ENCODE peak calls at places on chromosomes 16 and 17, in four cellular contexts. W, L, J and E are unnamed samples. For H3K4me1, the result is how much of the 10 kb centered on the place peaks cover.

GRCh38 chr17:83067718-83068261 is 11.6 kb upstream of the METRNL start:
- DNase-seq in W (no peak), L (no peak), J (no peak), E (no peak)

GRCh38 chr16:86587487-86587886 is 9.1 kb downstream of the FOXL1 start:
- DNase-seq in W (no peak), L (no peak), J (no peak), E (no peak)

GRCh38 chr17:74199306-74200092 is 4.0 kb upstream of the RPL38 start:
- DNase-seq in W (peak), L (peak), J (peak), E (peak)

GRCh38 chr16:67163903-67164558 is 514 bp upstream of the HSF4 start:
- DNase-seq in W (no peak), L (no peak), J (peak), E (peak)

GRCh38 chr17:50495217-50495823 is 12.9 kb upstream of the MYCBPAP start:
- DNase-seq in W (no peak), L (no peak), J (no peak), E (no peak)

GRCh38 chr16:47460301-47460754 is 535 bp downstream of the ITFG1 start:
- DNase-seq in W (no peak), L (no peak), J (peak), E (no peak)

GRCh38 chr17:50346313-50347086 is 574 bp downstream of the XYLT2 start:
- DNase-seq in W (peak), L (no peak), J (peak), E (peak)

GRCh38 chr17:67671492-67671891 is 46.2 kb upstream of the NOL11 start:
- DNase-seq in W (no peak), L (no peak), J (no peak), E (no peak)

GRCh38 chr17:29883497-29883896 is 46.5 kb downstream of the SSH2 start:
- DNase-seq in W (no peak), L (no peak), J (no peak), E (no peak)

GRCh38 chr16:83552193-83552592 is 255.6 kb upstream of the HSBP1 start:
- DNase-seq in W (no peak), L (no peak), J (no peak), E (no peak)

GRCh38 chr16:57373117-57373947 is 1.0 kb downstream of the CX3CL1 start:
- DNase-seq in W (no peak), L (no peak), J (no peak), E (no peak)

GRCh38 chr17:77657821-77658220 is 300.7 kb upstream of the TNRC6C start:
- DNase-seq in W (no peak), L (no peak), J (no peak), E (no peak)

GRCh38 chr16:22183335-22183734 is 21.0 kb downstream of the SDR42E2 start:
- DNase-seq in W (no peak), L (no peak), J (no peak), E (no peak)

GRCh38 chr16:7206469-7206868 is 126.2 kb upstream of the RBFOX1 start:
- DNase-seq in W (no peak), L (no peak), J (no peak), E (no peak)

GRCh38 chr16:66927918-66928649 is 2.7 kb upstream of the RRAD start:
- DNase-seq in W (no peak), L (no peak), J (no peak), E (no peak)

GRCh38 chr17:31156326-31156725 is 61.5 kb downstream of the NF1 start:
- DNase-seq in W (no peak), L (no peak), J (no peak), E (no peak)

GRCh38 chr17:42414782-42415409 is 8.2 kb downstream of the CAVIN1 start:
- DNase-seq in W (no peak), L (peak), J (no peak), E (peak)

GRCh38 chr16:83899272-83899897 is 470 bp downstream of the MLYCD start:
- DNase-seq in W (peak), L (peak), J (peak), E (peak)

GRCh38 chr16:57594531-57595031 is 33.8 kb upstream of the ADGRG1 start:
- DNase-seq in W (no peak), L (no peak), J (no peak), E (no peak)

GRCh38 chr16:53404959-53405358 is 29.3 kb upstream of the RBL2 start:
- DNase-seq in W (no peak), L (no peak), J (no peak), E (no peak)

GRCh38 chr16:57633383-57634064 is 5.1 kb downstream of the ADGRG1 start:
- DNase-seq in W (no peak), L (no peak), J (no peak), E (no peak)

GRCh38 chr17:44363613-44364159 is at the start of gene FAM171A2:
- DNase-seq in W (no peak), L (peak), J (peak), E (peak)

GRCh38 chr17:44361292-44362055 is 2.2 kb downstream of the FAM171A2 start:
- DNase-seq in W (no peak), L (no peak), J (no peak), E (no peak)

GRCh38 chr17:44362056-44362355 is 1.6 kb downstream of the FAM171A2 start:
- DNase-seq in W (no peak), L (no peak), J (no peak), E (no peak)

GRCh38 chr17:44362479-44362963 is 1.1 kb downstream of the FAM171A2 start:
- DNase-seq in W (no peak), L (no peak), J (no peak), E (no peak)

GRCh38 chr17:44362964-44363612 is 565 bp downstream of the FAM171A2 start:
- DNase-seq in W (no peak), L (peak), J (no peak), E (peak)
- H3K4me3 ChIP-seq in W (peak), L (peak), J (no peak), E (peak)

DNA sequence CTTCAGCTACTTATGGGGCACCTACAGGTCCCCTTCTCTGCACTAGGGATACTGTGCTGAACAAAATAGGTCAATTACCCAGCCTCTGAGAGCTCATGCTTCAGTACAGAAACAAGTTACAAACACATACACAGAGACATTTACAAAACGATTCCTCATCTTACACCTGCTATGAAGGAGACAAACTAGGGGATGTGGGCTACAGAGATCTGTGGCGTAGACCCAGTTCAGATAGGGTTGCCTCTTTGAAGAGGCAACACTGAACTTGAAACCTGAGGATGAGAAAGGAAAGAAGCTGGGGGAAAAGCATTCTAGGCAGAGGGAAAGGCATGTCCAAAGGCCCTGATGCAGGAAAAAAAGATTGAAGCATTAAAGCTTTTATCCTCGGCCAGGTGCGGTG is 5.2 kb downstream of the IL21R start:
- DNase-seq in W (no peak), L (peak), J (no peak), E (no peak)
- H3K4me1 ChIP-seq in W (under half), L (half or more), J (under half), E (under half)

DNA sequence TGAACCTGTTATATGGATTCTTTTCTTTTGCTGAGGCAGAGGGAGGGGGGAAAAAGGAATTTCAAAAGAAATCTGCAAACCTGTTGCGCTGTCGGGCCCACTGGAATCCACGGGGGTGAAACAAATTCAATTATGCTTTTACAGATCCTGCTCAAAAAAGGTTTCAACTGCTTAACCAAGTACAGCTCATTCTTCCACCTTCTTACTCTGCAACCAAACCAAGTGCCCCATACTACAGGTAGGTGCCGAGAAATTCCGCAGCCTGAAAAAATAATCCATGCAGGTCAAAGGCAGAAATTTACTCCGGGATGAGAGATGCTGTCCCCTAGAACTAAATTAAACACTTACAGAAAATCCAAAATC is 416 bp downstream of the RNF43 start:
- DNase-seq in W (no peak), L (no peak), J (no peak), E (peak)
- H3K4me3 ChIP-seq in W (peak), L (peak), J (peak), E (peak)

GRCh38 chr17:81482673-81483072 is 29.9 kb downstream of the ACTG1 start:
- DNase-seq in W (no peak), L (no peak), J (peak), E (peak)

GRCh38 chr17:81483085-81483861 is 29.3 kb downstream of the ACTG1 start:
- DNase-seq in W (peak), L (peak), J (peak), E (peak)

GRCh38 chr17:81484195-81484979 is 28.2 kb downstream of the ACTG1 start:
- DNase-seq in W (peak), L (peak), J (peak), E (peak)

GRCh38 chr17:81481815-81482505 is 30.6 kb downstream of the ACTG1 start:
- DNase-seq in W (no peak), L (no peak), J (no peak), E (no peak)

DNA sequence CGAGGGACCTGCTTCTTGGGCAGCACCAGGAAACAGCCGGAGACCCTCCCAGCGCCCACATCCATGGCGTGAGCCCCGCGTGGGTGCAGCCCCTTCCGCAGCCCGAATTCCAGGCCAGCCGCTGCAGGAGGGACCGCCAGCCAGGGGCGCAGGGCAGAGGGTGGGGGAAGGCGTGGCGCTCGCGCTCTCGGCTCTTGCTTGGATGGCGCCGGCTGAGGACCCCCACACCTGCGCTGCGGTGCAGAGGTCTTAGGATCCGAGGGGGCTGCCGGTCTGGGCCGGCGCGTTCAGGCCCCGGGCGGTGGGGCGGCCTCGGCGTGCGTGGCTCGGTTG is 28.8 kb downstream of the ACTG1 start:
- DNase-seq in W (no peak), L (no peak), J (no peak), E (no peak)
- H3K4me1 ChIP-seq in W (half or more), L (under half), J (half or more), E (under half)

GRCh38 chr16:12095275-12096161 is 119.0 kb downstream of the SNX29 start:
- DNase-seq in W (peak), L (peak), J (peak), E (peak)

GRCh38 chr16:12098429-12099310 is 122.1 kb downstream of the SNX29 start:
- DNase-seq in W (no peak), L (no peak), J (no peak), E (no peak)

GRCh38 chr16:12097523-12098428 is 121.2 kb downstream of the SNX29 start:
- DNase-seq in W (peak), L (no peak), J (no peak), E (peak)

GRCh38 chr16:12096162-12096781 is 119.7 kb downstream of the SNX29 start:
- DNase-seq in W (no peak), L (no peak), J (no peak), E (no peak)

DNA sequence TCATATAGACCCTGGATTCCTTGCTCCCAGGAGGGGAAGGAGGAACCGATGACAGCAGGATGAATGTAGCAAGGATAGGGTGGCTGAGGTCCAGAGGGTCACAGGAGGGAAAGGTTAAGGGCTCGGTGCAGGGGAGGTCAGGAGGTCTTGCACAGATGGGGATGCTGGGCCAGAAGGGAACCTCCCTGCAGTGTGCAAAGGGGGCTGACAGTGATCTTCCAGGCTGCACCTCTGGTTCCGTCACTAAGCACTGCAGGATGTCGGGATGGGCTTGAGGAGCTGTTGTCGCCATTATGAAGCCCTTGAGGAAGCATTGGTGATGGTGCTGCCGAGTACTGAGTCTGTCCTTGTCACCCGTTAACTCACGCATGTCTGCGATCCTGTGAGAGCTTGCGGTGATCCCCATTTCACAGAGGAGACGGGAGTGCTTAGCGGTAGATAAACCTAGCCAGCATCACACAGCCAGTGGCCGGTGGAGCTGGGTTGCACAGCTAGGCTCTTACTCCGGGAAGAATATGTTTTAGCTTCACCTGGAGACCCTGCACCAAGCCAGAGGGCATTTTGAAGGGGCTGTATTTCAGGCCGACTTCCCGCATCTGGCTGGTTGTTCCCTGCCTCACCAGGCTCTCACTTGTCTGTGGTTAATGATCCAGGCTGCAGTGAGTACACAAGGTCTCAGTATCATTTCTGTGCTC is 120.4 kb downstream of the SNX29 start:
- DNase-seq in W (no peak), L (no peak), J (no peak), E (no peak)
- H3K4me3 ChIP-seq in W (no peak), L (no peak), J (no peak), E (no peak)

DNA sequence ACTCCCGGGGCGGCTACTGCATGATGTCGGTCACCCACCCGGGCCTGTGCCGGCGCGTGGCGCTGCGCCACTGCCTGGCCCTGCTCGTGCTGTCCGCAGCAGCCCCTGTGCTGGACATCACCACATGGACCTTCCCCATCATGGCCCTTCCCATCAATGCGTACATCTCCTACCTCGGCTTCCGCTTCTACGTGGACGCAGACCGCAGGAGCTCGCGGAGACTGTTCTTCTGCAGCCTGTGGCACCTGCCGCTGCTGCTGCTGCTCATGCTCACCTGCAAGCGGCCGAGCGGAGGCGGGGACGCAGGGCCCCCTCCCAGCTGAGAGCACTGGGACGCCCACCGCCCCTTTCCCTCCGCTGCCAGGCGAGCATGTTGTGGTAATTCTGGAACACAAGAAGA is 29.8 kb downstream of the CDRT15 start:
- DNase-seq in W (no peak), L (no peak), J (no peak), E (no peak)
- H3K4me1 ChIP-seq in W (under half), L (under half), J (under half), E (under half)

GRCh38 chr17:76138234-76138895 is 2.7 kb downstream of the FOXJ1 start:
- DNase-seq in W (no peak), L (no peak), J (peak), E (peak)
- H3K4me3 ChIP-seq in W (no peak), L (no peak), J (no peak), E (no peak)

GRCh38 chr16:81447383-81448101 is 2.9 kb downstream of the CMIP start:
- DNase-seq in W (no peak), L (no peak), J (peak), E (peak)

GRCh38 chr16:81446318-81447275 is 2.0 kb downstream of the CMIP start:
- DNase-seq in W (no peak), L (peak), J (peak), E (peak)

GRCh38 chr16:81449899-81450608 is 5.4 kb downstream of the CMIP start:
- DNase-seq in W (no peak), L (no peak), J (no peak), E (no peak)

GRCh38 chr16:81449241-81449640 is 4.6 kb downstream of the CMIP start:
- DNase-seq in W (no peak), L (no peak), J (no peak), E (no peak)

GRCh38 chr16:81448154-81449131 is 3.8 kb downstream of the CMIP start:
- DNase-seq in W (no peak), L (no peak), J (peak), E (no peak)
- H3K4me1 ChIP-seq in W (half or more), L (half or more), J (half or more), E (half or more)